ENCODE peak calls at places on chromosomes 11 and 22, in ten cellular contexts. E is OCI-LY7; Q is activated CD4-positive, alpha-beta T cell treated with anti-CD3 and anti-CD28 coated beads, Interleukin-2, amount 50 U/mL, for 48 hours; T is body of pancreas; N is activated CD8-positive, alpha-beta memory T cell treated with anti-CD3 and anti-CD28 coated beads for 1 hour; Z is spleen; R is activated CD4-positive, alpha-beta memory T cell treated with anti-CD3 and anti-CD28 coated beads for 36 hours; P is germinal center; X is cerebellar nuclear complex; D is stimulated activated CD8-positive, alpha-beta memory T cell treated with anti-CD3 and anti-CD28 coated beads, Interleukin-4, amount 100 ng/mL, for 48 hours. G is an unnamed sample.

GRCh38 chr11:12552677-12553076 is 121.5 kb upstream of the TEAD1 start:
- DNase-seq in N (no peak), X (no peak), Q (no peak), D (no peak), Z (no peak), T (no peak), E (no peak), R (no peak), P (no peak), G (no peak)

GRCh38 chr22:24543679-24544243 is 11.2 kb downstream of the GUCD1 start:
- DNase-seq in E (no peak), Z (no peak), P (no peak), R (no peak), D (no peak), X (no peak), Q (no peak), N (no peak), T (no peak), G (no peak)

GRCh38 chr11:117979481-117980211 is 6.5 kb upstream of the IL10RA start:
- DNase-seq in D (peak), P (peak), R (peak), T (no peak), Q (no peak), X (no peak), E (peak), Z (peak), N (no peak), G (no peak)

GRCh38 chr11:13333456-13333957 is 55.9 kb downstream of the BMAL1 start:
- DNase-seq in X (no peak), N (no peak), P (no peak), Z (no peak), D (no peak), T (peak), R (no peak), Q (no peak), E (no peak), G (no peak)

GRCh38 chr22:29840498-29840897 is 2.4 kb upstream of the ASCC2 start:
- DNase-seq in Z (no peak), T (no peak), N (no peak), E (no peak), X (no peak), R (no peak), D (no peak), Q (no peak), P (no peak), G (no peak)

GRCh38 chr11:127737499-127737898 is 736.9 kb upstream of the KIRREL3 start:
- DNase-seq in T (no peak), N (no peak), X (no peak), E (no peak), P (no peak), Z (no peak), Q (no peak), R (no peak), D (no peak), G (no peak)

GRCh38 chr22:31646186-31647019 is 15.6 kb downstream of the PISD start:
- DNase-seq in X (no peak), T (no peak), E (no peak), Q (peak), R (peak), N (no peak), P (no peak), D (no peak), Z (no peak), G (peak)

GRCh38 chr11:61864814-61865775 is 26.2 kb downstream of the FADS3 start:
- DNase-seq in P (no peak), N (no peak), Z (no peak), D (no peak), E (no peak), T (no peak), Q (no peak), R (no peak), X (no peak), G (no peak)

GRCh38 chr11:100687032-100687629 is at the start of gene ARHGAP42:
- DNase-seq in E (no peak), X (no peak), P (peak), N (no peak), Q (peak), D (peak), R (peak), Z (peak), T (peak), G (peak)

GRCh38 chr22:50178871-50179869 is 6.5 kb upstream of the TRABD start:
- DNase-seq in P (no peak), Q (no peak), T (no peak), E (no peak), Z (peak), R (peak), D (no peak), N (no peak), X (no peak), G (no peak)

GRCh38 chr11:45926001-45926401 is 3.5 kb downstream of the LARGE2 start:
- DNase-seq in E (no peak), N (no peak), P (no peak), D (no peak), T (peak), Q (no peak), X (no peak), R (no peak), Z (peak), G (no peak)

GRCh38 chr11:3225826-3226750 is 6.1 kb downstream of the MRGPRE start:
- DNase-seq in R (no peak), Z (no peak), T (no peak), Q (no peak), D (no peak), X (no peak), E (no peak), P (no peak), N (no peak), G (no peak)

GRCh38 chr11:13869404-13869886 is 93.1 kb upstream of the SPON1 start:
- DNase-seq in Z (no peak), E (no peak), X (no peak), R (no peak), T (no peak), Q (no peak), D (no peak), P (no peak), N (no peak), G (no peak)

GRCh38 chr22:24523873-24524272 is 28.7 kb downstream of the UPB1 start:
- DNase-seq in Z (no peak), E (no peak), Q (no peak), P (no peak), T (no peak), D (no peak), R (no peak), N (no peak), X (no peak), G (no peak)

GRCh38 chr11:119907122-119907933 is 178.3 kb upstream of the NECTIN1 start:
- DNase-seq in X (peak), Q (no peak), P (no peak), D (no peak), Z (peak), E (no peak), R (no peak), T (peak), N (no peak), G (no peak)

GRCh38 chr11:31050061-31050790 is 319.3 kb downstream of the DCDC1 start:
- DNase-seq in E (no peak), X (no peak), T (no peak), Q (no peak), N (no peak), R (no peak), D (no peak), P (no peak), Z (no peak), G (no peak)

GRCh38 chr11:96426356-96427103 is 36.7 kb downstream of the JRKL start:
- DNase-seq in Q (no peak), R (no peak), P (peak), E (peak), T (no peak), Z (no peak), D (no peak), N (no peak), X (no peak), G (no peak)

GRCh38 chr22:37329239-37330140 is 47.2 kb downstream of the CYTH4 start:
- DNase-seq in R (no peak), Q (no peak), P (no peak), T (no peak), D (no peak), E (no peak), Z (no peak), X (no peak), N (no peak), G (no peak)

GRCh38 chr22:49724030-49724892 is 103.4 kb downstream of the BRD1 start:
- DNase-seq in P (peak), E (peak), T (no peak), Z (no peak), R (peak), N (no peak), Q (peak), D (peak), X (no peak), G (peak)

GRCh38 chr11:130434521-130435223 is 6.3 kb upstream of the ADAMTS8 start:
- DNase-seq in P (peak), N (peak), D (peak), T (peak), Z (peak), E (peak), R (peak), X (peak), Q (peak), G (peak)

GRCh38 chr11:110373061-110373702 is 56.6 kb upstream of the FDX1 start:
- DNase-seq in R (peak), N (no peak), P (no peak), D (no peak), T (no peak), X (no peak), Z (no peak), Q (peak), E (no peak), G (no peak)

GRCh38 chr22:28560005-28560742 is 119.5 kb downstream of the TTC28 start:
- DNase-seq in E (no peak), N (no peak), D (no peak), T (no peak), Q (no peak), R (no peak), X (no peak), Z (no peak), P (no peak), G (no peak)

GRCh38 chr22:17785185-17786184 is 11.2 kb upstream of the BID start:
- DNase-seq in R (peak), T (peak), P (peak), X (no peak), Z (peak), E (peak), Q (peak), D (peak), N (peak), G (peak)

GRCh38 chr11:134260503-134260902 is 7.1 kb downstream of the ACAD8 start:
- DNase-seq in Q (no peak), Z (no peak), P (no peak), D (no peak), R (no peak), X (no peak), N (no peak), E (peak), T (no peak), G (no peak)

GRCh38 chr11:74532496-74533246 is 39.1 kb upstream of the LIPT2 start:
- DNase-seq in R (no peak), Z (no peak), D (no peak), N (no peak), P (no peak), E (no peak), T (no peak), X (no peak), Q (no peak), G (no peak)

GRCh38 chr22:29700949-29701927 is 18.6 kb upstream of the CABP7 start:
- DNase-seq in P (peak), Q (no peak), R (peak), D (no peak), T (no peak), E (peak), X (no peak), Z (no peak), N (no peak), G (no peak)

GRCh38 chr11:45083544-45084087 is 62.8 kb upstream of the PRDM11 start:
- DNase-seq in N (no peak), P (no peak), Q (no peak), R (peak), E (peak), Z (no peak), T (no peak), D (no peak), X (no peak), G (no peak)

GRCh38 chr22:26239561-26239960 is 70.3 kb downstream of the SEZ6L start:
- DNase-seq in Q (no peak), Z (no peak), D (no peak), R (no peak), N (no peak), P (no peak), X (no peak), E (no peak), T (no peak), G (no peak)

GRCh38 chr11:110795124-110795624 is 82.9 kb upstream of the ARHGAP20 start:
- DNase-seq in D (no peak), T (no peak), R (no peak), Z (no peak), N (no peak), E (no peak), X (no peak), P (no peak), Q (no peak), G (no peak)

GRCh38 chr11:70220920-70221319 is 17.8 kb downstream of the FADD start:
- DNase-seq in E (no peak), Z (no peak), Q (no peak), R (no peak), P (no peak), N (no peak), D (no peak), T (no peak), X (no peak), G (no peak)

GRCh38 chr11:94151903-94152677 is 23.4 kb downstream of the PANX1 start:
- DNase-seq in Z (no peak), N (no peak), D (peak), X (no peak), T (no peak), P (no peak), Q (peak), R (peak), E (no peak), G (no peak)

GRCh38 chr22:40176921-40177737 is 596 bp upstream of the TNRC6B start:
- DNase-seq in P (no peak), Z (peak), T (peak), R (peak), X (no peak), D (peak), Q (peak), E (peak), N (peak), G (peak)

GRCh38 chr11:73995247-73995646 is 12.6 kb upstream of the UCP2 start:
- DNase-seq in N (no peak), T (no peak), E (peak), X (no peak), Z (no peak), R (no peak), P (no peak), D (no peak), Q (no peak), G (no peak)

GRCh38 chr11:5486003-5486402 is 2.5 kb upstream of the OR52D1 start:
- DNase-seq in X (no peak), T (no peak), R (no peak), E (no peak), Z (no peak), D (no peak), Q (no peak), P (no peak), N (no peak), G (no peak)

G was measured in stimulated activated CD4-positive, alpha-beta T cell treated with anti-CD3 and anti-CD28 coated beads, Interleukin-4, amount 100 ng/mL, for 1 hour.